ENCODE peak calls at places on chromosomes 6 and 20, in four cellular contexts. N is progenitor cell of endocrine pancreas, E is EH, X is WTC11. U is an unnamed sample.

GRCh38 chr6:130847546-130847945 is 20.3 kb downstream of the SMLR1 start:
- DNase-seq in N (no peak), E (no peak), X (no peak), U (no peak)

GRCh38 chr20:667351-668034 is 8.1 kb downstream of the SCRT2 start:
- DNase-seq in N (peak; percentile 40), E (peak; percentile 49), X (peak; percentile 87), U (peak; percentile 59)

GRCh38 chr20:50470249-50470858 is 39.8 kb upstream of the PTPN1 start:
- DNase-seq in N (no peak), E (peak; percentile 64), X (no peak), U (peak; percentile 23)

GRCh38 chr6:44258325-44258863 is 1.1 kb upstream of the SLC35B2 start:
- DNase-seq in N (no peak), E (no peak), X (no peak), U (no peak)

GRCh38 chr6:62999796-63000195 is 211.5 kb upstream of the FKBP1C start:
- DNase-seq in N (no peak), E (no peak), X (no peak), U (no peak)

GRCh38 chr6:101290346-101290745 is 103.2 kb upstream of the GRIK2 start:
- DNase-seq in N (no peak), E (peak; percentile 43), X (no peak), U (peak; percentile 9)

GRCh38 chr20:50226093-50226974 is 35.7 kb downstream of the CEBPB start:
- DNase-seq in N (no peak), E (peak; percentile 73), X (no peak), U (peak; percentile 73)

GRCh38 chr6:143037470-143037869 is 23.2 kb upstream of the AIG1 start:
- DNase-seq in N (no peak), E (peak; percentile 8), X (no peak), U (no peak)

GRCh38 chr20:37954205-37954604 is 51.3 kb downstream of the VSTM2L start:
- DNase-seq in N (no peak), E (no peak), X (no peak), U (no peak)

U was measured in GM23248.